ENCODE peak calls at places on chromosomes 7 and 10, in five cellular contexts. N is neural crest cell, Z is choroid plexus epithelial cell, Q is HepG2, F is H9. D is an unnamed sample.

GRCh38 chr10:11468126-11468742 is 143.2 kb downstream of the USP6NL start:
- DNase-seq in N (no peak), Z (peak; percentile 52), Q (no peak), F (no peak), D (no peak)

GRCh38 chr10:95860486-95861040 is 47.2 kb upstream of the CC2D2B start:
- DNase-seq in N (no peak), Z (no peak), Q (no peak), F (no peak), D (no peak)

GRCh38 chr10:69457771-69458237 is 6.5 kb downstream of the TSPAN15 start:
- DNase-seq in N (no peak), Z (no peak), Q (no peak), F (no peak), D (no peak)

GRCh38 chr7:96238976-96239766 is 82.7 kb downstream of the SLC25A13 start:
- DNase-seq in N (no peak), Z (no peak), Q (no peak), F (no peak), D (no peak)

GRCh38 chr10:61841338-61841875 is 60.1 kb upstream of the ARID5B start:
- DNase-seq in N (no peak), Z (no peak), Q (no peak), F (no peak), D (no peak)

GRCh38 chr7:68166525-68166924 is 1169.9 kb downstream of the TYW1 start:
- DNase-seq in N (no peak), Z (no peak), Q (no peak), F (no peak), D (no peak)

GRCh38 chr7:51308738-51309102 is 7.9 kb downstream of the COBL start:
- DNase-seq in N (no peak), Z (no peak), Q (no peak), F (no peak), D (no peak)

GRCh38 chr7:116271161-116271979 is 61.0 kb downstream of the TES start:
- DNase-seq in N (no peak), Z (peak; percentile 80), Q (no peak), F (no peak), D (no peak)

GRCh38 chr7:145692237-145692950 is 424.2 kb upstream of the CNTNAP2 start:
- DNase-seq in N (peak; percentile 4), Z (peak; percentile 59), Q (no peak), F (peak; percentile 51), D (no peak)

GRCh38 chr7:122546496-122546895 is 152.4 kb downstream of the RNF133 start:
- DNase-seq in N (no peak), Z (peak; percentile 31), Q (no peak), F (no peak), D (no peak)

DNA sequence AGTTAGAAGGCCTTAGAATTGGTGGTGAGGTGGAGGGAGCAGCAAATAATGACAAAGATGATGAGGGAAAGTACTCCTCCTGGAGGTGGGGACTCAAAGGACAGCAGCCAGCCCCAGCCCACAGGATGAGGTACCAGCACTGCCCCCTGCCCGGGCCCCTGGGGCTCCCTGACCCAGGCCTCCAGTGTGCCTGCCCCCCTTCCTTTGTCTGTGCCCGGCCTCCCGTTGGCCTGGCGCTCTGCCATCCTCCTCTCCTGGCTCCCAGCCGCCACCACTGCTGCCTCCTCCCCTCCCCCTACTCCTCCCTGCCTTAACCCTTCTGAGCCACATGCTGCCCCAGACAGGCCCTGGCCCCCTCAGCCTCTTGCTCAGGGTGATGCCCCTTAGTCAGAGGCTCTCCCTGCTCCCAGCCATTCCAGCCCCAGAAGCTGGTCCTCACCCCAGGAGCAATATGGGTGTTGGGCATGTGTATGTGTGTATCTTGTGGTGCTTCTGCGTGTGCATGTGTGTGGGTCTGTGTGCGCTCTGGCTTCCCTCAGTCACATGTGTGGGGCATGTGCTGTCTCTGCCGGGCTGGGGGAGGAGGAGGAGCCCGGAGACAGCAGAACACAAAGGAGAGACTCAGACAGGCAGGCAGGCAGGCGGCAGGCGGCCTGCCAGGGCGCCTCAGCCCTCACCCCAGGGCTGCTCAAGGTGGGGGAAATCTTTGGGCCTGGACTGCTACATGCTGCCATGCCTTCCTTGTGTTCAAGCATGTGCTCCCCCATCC is 2.6 kb downstream of the LDB1 start:
- DNase-seq in N (peak; percentile 44), Z (peak; percentile 81), Q (peak; percentile 78), F (peak; percentile 77), D (peak; percentile 50)
- TF ChIP-seq CTCF in N (peak; percentile 34), Z (peak; percentile 37), Q (peak; percentile 43), F (peak; percentile 49), D (peak; percentile 7)

GRCh38 chr10:5194431-5194830 is 2.2 kb upstream of the AKR1C4 start:
- DNase-seq in N (no peak), Z (no peak), Q (peak; percentile 24), F (no peak), D (no peak)

GRCh38 chr10:5198386-5198785 is 1.7 kb downstream of the AKR1C4 start:
- DNase-seq in N (no peak), Z (no peak), Q (no peak), F (no peak), D (no peak)

GRCh38 chr10:5195727-5196374 is 786 bp upstream of the AKR1C4 start:
- DNase-seq in N (no peak), Z (no peak), Q (peak; percentile 82), F (no peak), D (no peak)

GRCh38 chr10:5196613-5197234 is at the start of gene AKR1C4:
- DNase-seq in N (no peak), Z (no peak), Q (peak; percentile 10), F (no peak), D (no peak)

GRCh38 chr10:5199398-5199797 is 2.8 kb downstream of the AKR1C4 start:
- DNase-seq in N (no peak), Z (no peak), Q (no peak), F (peak; percentile 51), D (no peak)
- TF ChIP-seq CTCF in N (no peak), Z (no peak), Q (peak; percentile 10), F (peak; percentile 44), D (no peak)

GRCh38 chr10:29736325-29737208 is 101.8 kb upstream of the SVIL start:
- DNase-seq in N (peak; percentile 51), Z (peak; percentile 53), Q (no peak), F (peak; percentile 68), D (peak; percentile 73)
- TF ChIP-seq CTCF in N (no peak), Z (no peak), Q (no peak), F (no peak), D (no peak)

GRCh38 chr10:23330953-23331352 is 13.6 kb downstream of the C10orf67 start:
- DNase-seq in N (no peak), Z (no peak), Q (no peak), F (no peak), D (no peak)
- TF ChIP-seq CTCF in N (no peak), Z (no peak), Q (no peak), F (no peak), D (no peak)

DNA sequence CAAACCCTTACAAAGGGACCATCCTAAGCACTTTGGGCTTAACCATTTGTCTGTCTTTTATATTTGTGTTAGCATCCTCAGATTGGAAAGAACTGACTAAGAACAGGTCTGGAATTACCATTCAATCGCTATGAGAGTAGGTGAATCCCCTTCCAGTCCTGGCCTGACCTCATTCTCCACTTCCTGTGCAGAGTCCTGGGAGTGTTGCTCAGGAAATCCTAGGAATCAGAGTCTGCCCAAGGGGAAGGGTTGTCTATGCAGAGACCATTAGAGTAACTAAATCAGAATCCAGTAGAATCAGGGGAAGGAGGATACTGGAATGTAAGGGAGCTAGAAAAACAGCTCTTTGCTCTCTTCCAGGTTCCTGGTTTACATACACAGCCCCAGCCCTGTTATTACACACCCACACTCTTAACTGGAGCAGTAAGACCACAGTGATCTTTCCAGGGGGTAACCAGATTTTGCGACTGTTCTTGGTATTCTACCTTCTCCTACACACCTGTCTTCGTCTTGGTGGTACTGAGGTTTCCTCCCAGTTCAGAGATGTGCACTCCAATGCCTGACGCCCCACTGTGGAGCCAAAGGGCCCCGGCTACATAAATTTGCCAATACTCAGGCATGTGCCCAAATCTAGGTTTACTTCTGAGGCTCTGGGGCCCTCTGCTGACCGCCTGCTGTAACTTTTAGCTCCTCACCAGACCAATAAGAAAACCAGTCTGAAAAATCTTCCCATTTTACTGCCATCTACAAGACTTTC is 103.7 kb downstream of the RNF216 start:
- DNase-seq in N (peak; percentile 49), Z (peak; percentile 88), Q (peak; percentile 34), F (peak; percentile 78), D (peak; percentile 68)
- TF ChIP-seq CTCF in N (peak; percentile 75), Z (peak; percentile 88), Q (peak; percentile 62), F (peak; percentile 88), D (peak; percentile 69)

GRCh38 chr7:142482899-142483658 is 225.2 kb upstream of the PRSS58 start:
- DNase-seq in N (peak; percentile 30), Z (peak; percentile 77), Q (peak; percentile 7), F (peak; percentile 61), D (peak; percentile 56)

GRCh38 chr7:142485617-142486226 is 227.9 kb upstream of the PRSS58 start:
- DNase-seq in N (no peak), Z (peak; percentile 45), Q (no peak), F (peak; percentile 49), D (peak; percentile 18)

GRCh38 chr7:142487124-142487523 is 229.3 kb upstream of the PRSS58 start:
- DNase-seq in N (no peak), Z (no peak), Q (no peak), F (no peak), D (no peak)

GRCh38 chr7:142481548-142481947 is 223.7 kb upstream of the PRSS58 start:
- DNase-seq in N (no peak), Z (peak; percentile 34), Q (no peak), F (no peak), D (no peak)

GRCh38 chr7:142483659-142484317 is 225.9 kb upstream of the PRSS58 start:
- DNase-seq in N (no peak), Z (no peak), Q (no peak), F (no peak), D (no peak)
- TF ChIP-seq CTCF in N (peak; percentile 37), Z (no peak), Q (no peak), F (peak; percentile 23), D (no peak)

GRCh38 chr10:122190151-122190550 is 80.9 kb upstream of the BTBD16 start:
- DNase-seq in N (no peak), Z (no peak), Q (no peak), F (no peak), D (no peak)
- TF ChIP-seq CTCF in N (no peak), Z (no peak), Q (no peak), F (no peak), D (no peak)

DNA sequence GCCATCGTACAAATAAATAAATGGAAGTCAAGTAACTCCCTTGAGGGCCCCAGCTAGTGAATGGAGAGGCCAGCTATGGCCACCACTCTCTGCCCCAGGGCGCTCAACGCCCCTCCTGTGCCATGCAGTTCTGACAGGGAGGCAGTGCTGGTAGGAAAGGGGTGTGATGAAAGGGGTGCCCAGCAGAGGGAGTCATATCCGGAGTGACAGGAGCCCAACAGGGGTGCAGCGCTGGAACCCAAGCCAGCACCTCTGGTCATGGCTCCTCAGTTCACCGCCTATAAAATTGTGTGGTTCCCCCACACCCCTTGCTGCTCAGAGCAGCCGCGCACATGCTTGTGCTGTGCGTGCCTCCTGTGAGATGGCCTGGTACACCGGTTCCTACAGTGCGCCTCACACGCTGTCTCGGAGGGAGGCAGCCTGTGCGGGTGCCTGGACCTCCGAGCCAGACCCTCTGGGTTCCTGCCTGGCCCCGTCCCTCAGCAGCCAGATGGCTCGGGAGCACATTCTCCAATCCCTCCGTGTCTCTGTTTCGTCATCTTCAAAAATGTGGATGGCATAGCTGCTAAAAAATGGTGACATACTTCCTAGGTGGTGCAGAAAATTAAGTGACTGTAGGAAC is 125.6 kb downstream of the EGFR start:
- DNase-seq in N (no peak), Z (no peak), Q (no peak), F (peak; percentile 76), D (no peak)
- TF ChIP-seq CTCF in N (peak; percentile 38), Z (peak; percentile 50), Q (peak; percentile 64), F (peak; percentile 69), D (peak; percentile 26)

GRCh38 chr10:113980408-113981087 is 63.1 kb upstream of the ADRB1 start:
- DNase-seq in N (no peak), Z (no peak), Q (no peak), F (no peak), D (no peak)
- TF ChIP-seq CTCF in N (peak; percentile 28), Z (peak; percentile 48), Q (no peak), F (peak; percentile 52), D (no peak)

D was measured in nephron progenitor cell.